ENCODE peak calls at places on chromosomes 2 and 18, in eight cellular contexts. F, E, U, G, S, B, H and L are unnamed samples. For H3K4me1, the result is how much of the 10 kb centered on the place peaks cover.

GRCh38 chr2:239055756-239056493 is 208.0 kb downstream of the TWIST2 start:
- DNase-seq in E (no peak), S (no peak), B (no peak), G (no peak), F (no peak), H (no peak), U (no peak), L (no peak)

GRCh38 chr2:151730242-151730975 is 3.9 kb downstream of the NEB start:
- DNase-seq in U (no peak), H (peak), E (no peak), S (no peak), B (no peak), G (no peak), F (no peak), L (no peak)

GRCh38 chr18:74896390-74896991 is 298.8 kb downstream of the ZNF407 start:
- DNase-seq in U (peak), S (no peak), E (peak), H (peak), B (no peak), F (peak), G (no peak), L (peak)

GRCh38 chr2:31234690-31235503 is 945 bp downstream of the EHD3 start:
- DNase-seq in U (no peak), B (no peak), H (no peak), G (no peak), S (peak), F (no peak), E (no peak), L (no peak)

GRCh38 chr2:144998435-144998834 is 478.5 kb upstream of the ZEB2 start:
- DNase-seq in G (no peak), E (no peak), B (no peak), U (no peak), F (no peak), S (no peak), H (no peak), L (no peak)

GRCh38 chr2:3766824-3767223 is 63.4 kb downstream of the DCDC2C start:
- DNase-seq in U (no peak), E (no peak), H (no peak), F (no peak), G (no peak), B (no peak), S (no peak), L (no peak)

GRCh38 chr2:235216901-235217300 is 265.1 kb downstream of the SH3BP4 start:
- DNase-seq in F (peak), S (no peak), G (no peak), U (no peak), E (no peak), H (peak), B (no peak), L (no peak)

GRCh38 chr2:71668326-71669057 is 215.1 kb downstream of the DYSF start:
- DNase-seq in H (no peak), U (no peak), B (no peak), E (peak), F (no peak), G (no peak), S (peak), L (no peak)

GRCh38 chr2:170396799-170397459 is 219.0 kb downstream of the MYO3B start:
- DNase-seq in S (no peak), E (no peak), G (no peak), H (peak), B (no peak), U (no peak), F (peak), L (no peak)

GRCh38 chr18:61589724-61590065 is 256.5 kb downstream of the CDH20 start:
- DNase-seq in H (peak), E (no peak), G (no peak), F (peak), B (no peak), S (no peak), U (no peak), L (no peak)

GRCh38 chr2:69437751-69438154 is 518 bp upstream of the NFU1 start:
- DNase-seq in U (no peak), S (no peak), H (peak), G (no peak), B (no peak), F (no peak), E (peak), L (peak)

GRCh38 chr2:19911799-19912509 is 10.2 kb upstream of the TTC32 start:
- DNase-seq in S (no peak), G (no peak), F (peak), H (peak), B (no peak), U (peak), E (no peak), L (no peak)

GRCh38 chr2:139790807-139791206 is 1010.6 kb upstream of the NXPH2 start:
- DNase-seq in U (no peak), G (no peak), E (no peak), B (no peak), F (peak), H (peak), S (no peak), L (no peak)

GRCh38 chr2:166773268-166773949 is 114.9 kb upstream of the XIRP2 start:
- DNase-seq in H (no peak), F (no peak), E (no peak), S (no peak), U (no peak), G (no peak), B (no peak), L (no peak)

GRCh38 chr2:207253946-207254345 is 88.2 kb upstream of the KLF7 start:
- DNase-seq in B (no peak), H (peak), F (peak), E (no peak), U (peak), G (no peak), S (no peak), L (no peak)

GRCh38 chr2:143165291-143165690 is 36.1 kb downstream of the ARHGAP15 start:
- DNase-seq in F (no peak), H (no peak), S (no peak), E (no peak), B (no peak), U (no peak), G (no peak), L (no peak)

GRCh38 chr2:119489232-119489952 is 34.9 kb downstream of the SCTR start:
- DNase-seq in U (no peak), H (no peak), G (no peak), B (no peak), E (peak), F (no peak), S (no peak), L (peak)

GRCh38 chr2:239082425-239082824 is 234.5 kb downstream of the TWIST2 start:
- DNase-seq in H (no peak), S (no peak), G (no peak), E (no peak), F (no peak), U (no peak), B (no peak), L (no peak)

GRCh38 chr2:173657996-173658717 is 303.5 kb downstream of the CDCA7 start:
- DNase-seq in G (no peak), H (peak), S (no peak), B (no peak), U (peak), F (peak), E (no peak), L (no peak)

DNA sequence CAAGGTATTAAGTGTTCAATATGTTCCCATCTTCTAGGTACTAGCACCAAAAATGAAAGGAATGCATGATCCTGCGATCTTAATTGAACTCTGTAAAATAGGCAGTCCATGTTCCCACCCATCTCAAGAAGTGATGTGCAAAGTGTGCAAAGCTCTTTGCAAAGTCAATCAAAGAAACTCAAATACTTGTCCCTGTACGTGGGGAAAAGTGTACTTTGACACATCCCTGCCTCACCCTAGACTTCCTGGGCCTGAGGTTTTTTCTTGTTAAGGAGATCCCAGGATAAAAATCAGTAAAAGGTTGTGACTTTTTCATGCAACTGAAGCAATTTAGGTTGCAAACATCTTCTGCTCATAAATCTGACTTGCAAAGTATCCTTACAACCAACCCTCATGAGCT is 25.3 kb downstream of the HNRNPA3 start:
- DNase-seq in S (no peak), U (no peak), E (no peak), F (no peak), B (no peak), H (no peak), G (no peak), L (no peak)
- H3K4me1 ChIP-seq in S (under half), U (under half), E (under half), F (half or more), B (under half), H (under half), G (under half), L (half or more)

GRCh38 chr2:9949992-9950520 is 1.4 kb upstream of the GRHL1 start:
- DNase-seq in F (no peak), B (no peak), G (no peak), H (no peak), U (no peak), E (no peak), S (no peak), L (no peak)

GRCh38 chr2:9950521-9951271 is 797 bp upstream of the GRHL1 start:
- DNase-seq in F (no peak), G (peak), E (no peak), S (peak), H (peak), B (peak), U (no peak), L (peak)

GRCh38 chr2:9952286-9952737 is 819 bp downstream of the GRHL1 start:
- DNase-seq in S (no peak), E (no peak), U (no peak), B (no peak), G (no peak), F (no peak), H (no peak), L (no peak)

GRCh38 chr2:9951522-9952285 is at the start of gene GRHL1:
- DNase-seq in U (peak), G (peak), B (peak), F (peak), H (peak), S (peak), E (peak), L (peak)

DNA sequence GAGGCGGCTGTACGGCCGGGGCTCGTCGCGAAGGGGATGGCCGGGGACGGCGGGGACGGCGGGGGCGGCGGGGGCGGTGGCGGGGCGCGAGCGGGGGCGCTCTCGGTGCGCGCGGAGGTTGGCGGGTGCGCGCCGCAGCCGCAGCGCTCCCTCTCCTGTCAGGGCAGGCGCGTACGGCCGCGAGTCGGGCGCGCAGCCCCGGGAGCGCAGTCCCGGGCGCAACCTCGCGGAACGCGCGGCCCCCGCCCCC is 296 bp upstream of the GRHL1 start:
- DNase-seq in U (no peak), H (no peak), B (no peak), F (no peak), S (no peak), E (no peak), G (no peak), L (no peak)
- H3K4me1 ChIP-seq in U (under half), H (under half), B (under half), F (under half), S (under half), E (under half), G (under half), L (under half)

GRCh38 chr2:181779288-181779871 is 99.1 kb upstream of the NEUROD1 start:
- DNase-seq in U (no peak), B (no peak), H (no peak), G (no peak), F (no peak), E (no peak), S (no peak), L (no peak)
- H3K4me1 ChIP-seq in U (half or more), B (under half), H (under half), G (under half), F (under half), E (under half), S (under half), L (under half)

DNA sequence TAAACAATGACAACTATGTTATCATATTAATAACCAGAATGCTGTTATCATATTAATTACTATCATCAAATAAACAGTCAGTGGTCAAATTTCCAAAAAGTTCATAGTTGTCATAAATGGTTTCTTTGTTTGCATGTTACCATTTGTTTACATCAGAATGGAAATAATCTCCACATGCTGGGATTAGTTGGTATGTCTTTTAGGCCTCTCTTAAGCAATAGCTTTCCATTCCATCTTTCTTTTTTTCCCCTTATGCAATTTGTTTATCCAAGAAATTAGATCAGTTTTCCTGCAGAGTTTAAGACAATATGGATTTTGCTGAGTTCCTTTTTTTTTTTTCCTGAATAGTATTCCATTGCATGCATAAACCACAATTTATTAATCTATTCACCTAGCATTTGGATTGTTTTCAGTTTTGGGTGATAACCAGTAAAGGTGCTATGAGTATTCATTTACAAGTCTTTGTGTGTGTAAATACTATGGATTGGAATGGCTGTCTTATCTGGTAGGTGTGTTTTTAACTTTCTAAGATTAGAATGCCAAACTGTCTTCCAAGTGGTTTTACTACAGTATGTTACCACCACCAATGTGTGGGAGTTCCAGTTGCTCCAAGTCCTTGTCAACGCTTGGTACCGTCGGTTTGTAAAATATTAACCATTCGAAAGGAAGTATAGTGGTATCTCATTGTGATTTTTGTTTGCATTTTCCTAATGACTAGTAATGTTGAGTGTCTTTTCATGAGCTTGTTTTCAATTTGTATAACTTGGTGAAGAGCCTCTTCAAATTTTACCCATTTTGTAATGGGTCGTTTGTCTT is 33.3 kb upstream of the TXNDC2 start:
- DNase-seq in E (no peak), B (no peak), H (no peak), F (peak), G (no peak), U (no peak), S (no peak), L (no peak)
- H3K4me1 ChIP-seq in E (under half), B (under half), H (under half), F (under half), G (under half), U (half or more), S (under half), L (half or more)